ENCODE peak calls at places on chromosomes 12 and 14, in ten cellular contexts. One of them, this sample, is unnamed.

GRCh38 chr12:80441921-80442320 is 2.1 kb upstream of the PTPRQ start:
- DNase-seq in natural killer cell: no peak
- DNase-seq in AML-193: no peak
- DNase-seq in HCEC 1CT: peak; percentile 14
- DNase-seq in stimulated activated CD4-positive, alpha-beta T cell treated with anti-CD3 and anti-CD28 coated beads, TNF-alpha, amount 100 ng/mL, for 24 hours: no peak
- DNase-seq in T-cell: no peak
- DNase-seq in ecto neural progenitor cell: no peak
- DNase-seq in A549: no peak
- DNase-seq in NCI-H510A treated with DMSO at 0.1 percent for 48 hours: no peak
- DNase-seq in midbrain: no peak
- DNase-seq in this sample: no peak

GRCh38 chr12:90841336-90841735 is 113.6 kb downstream of the CCER1 start:
- DNase-seq in ecto neural progenitor cell: no peak
- DNase-seq in HCEC 1CT: peak; percentile 1
- DNase-seq in stimulated activated CD4-positive, alpha-beta T cell treated with anti-CD3 and anti-CD28 coated beads, TNF-alpha, amount 100 ng/mL, for 24 hours: no peak
- DNase-seq in T-cell: no peak
- DNase-seq in AML-193: no peak
- DNase-seq in A549: no peak
- DNase-seq in midbrain: no peak
- DNase-seq in natural killer cell: no peak
- DNase-seq in NCI-H510A treated with DMSO at 0.1 percent for 48 hours: no peak
- DNase-seq in this sample: no peak

GRCh38 chr12:87779858-87780498 is 249.2 kb downstream of the C12orf50 start:
- DNase-seq in stimulated activated CD4-positive, alpha-beta T cell treated with anti-CD3 and anti-CD28 coated beads, TNF-alpha, amount 100 ng/mL, for 24 hours: no peak
- DNase-seq in T-cell: no peak
- DNase-seq in natural killer cell: no peak
- DNase-seq in ecto neural progenitor cell: no peak
- DNase-seq in A549: peak; percentile 33
- DNase-seq in midbrain: no peak
- DNase-seq in AML-193: no peak
- DNase-seq in HCEC 1CT: no peak
- DNase-seq in NCI-H510A treated with DMSO at 0.1 percent for 48 hours: no peak
- DNase-seq in this sample: no peak

GRCh38 chr12:2682301-2683282 is 112.2 kb upstream of the FKBP4 start:
- DNase-seq in A549: peak; percentile 68
- DNase-seq in T-cell: peak; percentile 28
- DNase-seq in NCI-H510A treated with DMSO at 0.1 percent for 48 hours: peak; percentile 21
- DNase-seq in natural killer cell: peak; percentile 33
- DNase-seq in AML-193: peak; percentile 69
- DNase-seq in ecto neural progenitor cell: peak; percentile 78
- DNase-seq in midbrain: no peak
- DNase-seq in HCEC 1CT: peak; percentile 31
- DNase-seq in stimulated activated CD4-positive, alpha-beta T cell treated with anti-CD3 and anti-CD28 coated beads, TNF-alpha, amount 100 ng/mL, for 24 hours: no peak
- DNase-seq in this sample: no peak

GRCh38 chr12:39028382-39028781 is 123.0 kb upstream of the CPNE8 start:
- DNase-seq in AML-193: no peak
- DNase-seq in ecto neural progenitor cell: no peak
- DNase-seq in A549: no peak
- DNase-seq in midbrain: no peak
- DNase-seq in NCI-H510A treated with DMSO at 0.1 percent for 48 hours: no peak
- DNase-seq in T-cell: no peak
- DNase-seq in natural killer cell: no peak
- DNase-seq in HCEC 1CT: no peak
- DNase-seq in stimulated activated CD4-positive, alpha-beta T cell treated with anti-CD3 and anti-CD28 coated beads, TNF-alpha, amount 100 ng/mL, for 24 hours: no peak
- DNase-seq in this sample: no peak

GRCh38 chr14:51999084-51999483 is 9.7 kb downstream of the RTRAF start:
- DNase-seq in T-cell: no peak
- DNase-seq in natural killer cell: no peak
- DNase-seq in AML-193: no peak
- DNase-seq in HCEC 1CT: peak; percentile 84
- DNase-seq in ecto neural progenitor cell: no peak
- DNase-seq in NCI-H510A treated with DMSO at 0.1 percent for 48 hours: no peak
- DNase-seq in A549: no peak
- DNase-seq in stimulated activated CD4-positive, alpha-beta T cell treated with anti-CD3 and anti-CD28 coated beads, TNF-alpha, amount 100 ng/mL, for 24 hours: no peak
- DNase-seq in midbrain: no peak
- DNase-seq in this sample: no peak

GRCh38 chr14:95545769-95546168 is 10.9 kb downstream of the GLRX5 start:
- DNase-seq in ecto neural progenitor cell: no peak
- DNase-seq in NCI-H510A treated with DMSO at 0.1 percent for 48 hours: no peak
- DNase-seq in T-cell: no peak
- DNase-seq in midbrain: no peak
- DNase-seq in natural killer cell: no peak
- DNase-seq in AML-193: no peak
- DNase-seq in stimulated activated CD4-positive, alpha-beta T cell treated with anti-CD3 and anti-CD28 coated beads, TNF-alpha, amount 100 ng/mL, for 24 hours: no peak
- DNase-seq in HCEC 1CT: peak; percentile 93
- DNase-seq in A549: peak; percentile 61
- DNase-seq in this sample: no peak

GRCh38 chr12:105423921-105424320 is 93.4 kb downstream of the C12orf75 start:
- DNase-seq in stimulated activated CD4-positive, alpha-beta T cell treated with anti-CD3 and anti-CD28 coated beads, TNF-alpha, amount 100 ng/mL, for 24 hours: no peak
- DNase-seq in T-cell: no peak
- DNase-seq in natural killer cell: no peak
- DNase-seq in A549: no peak
- DNase-seq in HCEC 1CT: no peak
- DNase-seq in ecto neural progenitor cell: no peak
- DNase-seq in AML-193: no peak
- DNase-seq in NCI-H510A treated with DMSO at 0.1 percent for 48 hours: no peak
- DNase-seq in midbrain: no peak
- DNase-seq in this sample: no peak

GRCh38 chr12:21169878-21170472 is 39.0 kb downstream of the SLCO1B1 start:
- DNase-seq in A549: peak; percentile 61
- DNase-seq in stimulated activated CD4-positive, alpha-beta T cell treated with anti-CD3 and anti-CD28 coated beads, TNF-alpha, amount 100 ng/mL, for 24 hours: peak; percentile 3
- DNase-seq in ecto neural progenitor cell: peak; percentile 84
- DNase-seq in AML-193: peak; percentile 22
- DNase-seq in HCEC 1CT: peak; percentile 8
- DNase-seq in midbrain: no peak
- DNase-seq in T-cell: no peak
- DNase-seq in natural killer cell: no peak
- DNase-seq in NCI-H510A treated with DMSO at 0.1 percent for 48 hours: peak; percentile 23
- DNase-seq in this sample: no peak

GRCh38 chr14:64997108-64997794 is 10.6 kb downstream of the FNTB start:
- DNase-seq in HCEC 1CT: no peak
- DNase-seq in natural killer cell: no peak
- DNase-seq in NCI-H510A treated with DMSO at 0.1 percent for 48 hours: no peak
- DNase-seq in ecto neural progenitor cell: no peak
- DNase-seq in midbrain: peak; percentile 55
- DNase-seq in stimulated activated CD4-positive, alpha-beta T cell treated with anti-CD3 and anti-CD28 coated beads, TNF-alpha, amount 100 ng/mL, for 24 hours: no peak
- DNase-seq in T-cell: no peak
- DNase-seq in A549: no peak
- DNase-seq in AML-193: no peak
- DNase-seq in this sample: no peak

GRCh38 chr12:94560416-94561221 is 89.7 kb downstream of the TMCC3 start:
- DNase-seq in stimulated activated CD4-positive, alpha-beta T cell treated with anti-CD3 and anti-CD28 coated beads, TNF-alpha, amount 100 ng/mL, for 24 hours: no peak
- DNase-seq in T-cell: no peak
- DNase-seq in A549: no peak
- DNase-seq in AML-193: no peak
- DNase-seq in HCEC 1CT: peak; percentile 63
- DNase-seq in natural killer cell: no peak
- DNase-seq in ecto neural progenitor cell: peak; percentile 69
- DNase-seq in NCI-H510A treated with DMSO at 0.1 percent for 48 hours: no peak
- DNase-seq in midbrain: peak; percentile 33
- DNase-seq in this sample: peak; percentile 59

GRCh38 chr12:40215977-40216376 is 8.8 kb upstream of the LRRK2 start:
- DNase-seq in AML-193: peak; percentile 11
- DNase-seq in stimulated activated CD4-positive, alpha-beta T cell treated with anti-CD3 and anti-CD28 coated beads, TNF-alpha, amount 100 ng/mL, for 24 hours: no peak
- DNase-seq in NCI-H510A treated with DMSO at 0.1 percent for 48 hours: no peak
- DNase-seq in T-cell: no peak
- DNase-seq in midbrain: no peak
- DNase-seq in ecto neural progenitor cell: no peak
- DNase-seq in natural killer cell: no peak
- DNase-seq in HCEC 1CT: peak; percentile 65
- DNase-seq in A549: no peak
- DNase-seq in this sample: no peak

GRCh38 chr12:106760184-106760531 is 14.3 kb upstream of the RIC8B start:
- DNase-seq in NCI-H510A treated with DMSO at 0.1 percent for 48 hours: no peak
- DNase-seq in A549: no peak
- DNase-seq in HCEC 1CT: no peak
- DNase-seq in T-cell: no peak
- DNase-seq in AML-193: peak; percentile 82
- DNase-seq in stimulated activated CD4-positive, alpha-beta T cell treated with anti-CD3 and anti-CD28 coated beads, TNF-alpha, amount 100 ng/mL, for 24 hours: no peak
- DNase-seq in ecto neural progenitor cell: no peak
- DNase-seq in natural killer cell: no peak
- DNase-seq in midbrain: peak; percentile 43
- DNase-seq in this sample: no peak

GRCh38 chr12:67720383-67720856 is 71.9 kb downstream of the DYRK2 start:
- DNase-seq in T-cell: no peak
- DNase-seq in AML-193: no peak
- DNase-seq in stimulated activated CD4-positive, alpha-beta T cell treated with anti-CD3 and anti-CD28 coated beads, TNF-alpha, amount 100 ng/mL, for 24 hours: no peak
- DNase-seq in HCEC 1CT: peak; percentile 75
- DNase-seq in natural killer cell: no peak
- DNase-seq in NCI-H510A treated with DMSO at 0.1 percent for 48 hours: peak; percentile 67
- DNase-seq in midbrain: peak; percentile 2
- DNase-seq in A549: peak; percentile 53
- DNase-seq in ecto neural progenitor cell: no peak
- DNase-seq in this sample: no peak

GRCh38 chr12:65858831-65859230 is 34.5 kb downstream of the HMGA2 start:
- DNase-seq in A549: no peak
- DNase-seq in T-cell: no peak
- DNase-seq in HCEC 1CT: peak; percentile 68
- DNase-seq in natural killer cell: no peak
- DNase-seq in AML-193: no peak
- DNase-seq in ecto neural progenitor cell: no peak
- DNase-seq in NCI-H510A treated with DMSO at 0.1 percent for 48 hours: no peak
- DNase-seq in stimulated activated CD4-positive, alpha-beta T cell treated with anti-CD3 and anti-CD28 coated beads, TNF-alpha, amount 100 ng/mL, for 24 hours: no peak
- DNase-seq in midbrain: no peak
- DNase-seq in this sample: no peak

GRCh38 chr14:105850853-105851581 is 324.6 kb downstream of the TMEM121 start:
- DNase-seq in AML-193: no peak
- DNase-seq in natural killer cell: no peak
- DNase-seq in A549: no peak
- DNase-seq in stimulated activated CD4-positive, alpha-beta T cell treated with anti-CD3 and anti-CD28 coated beads, TNF-alpha, amount 100 ng/mL, for 24 hours: no peak
- DNase-seq in ecto neural progenitor cell: peak; percentile 29
- DNase-seq in HCEC 1CT: no peak
- DNase-seq in NCI-H510A treated with DMSO at 0.1 percent for 48 hours: no peak
- DNase-seq in T-cell: no peak
- DNase-seq in midbrain: no peak
- DNase-seq in this sample: no peak

This sample was measured in mesenteric fat pad.